ENCODE peak calls at places on chromosomes 1 and 21, in four cellular contexts. M, C, U and D are unnamed samples.

GRCh38 chr1:15258828-15259588 is 12.0 kb downstream of the FHAD1 start:
- DNase-seq in M (no peak), C (no peak), U (no peak), D (no peak)

GRCh38 chr21:38326429-38326828 is 69.6 kb downstream of the KCNJ15 start:
- DNase-seq in M (no peak), C (no peak), U (no peak), D (no peak)

GRCh38 chr1:94329986-94330385 is 88.2 kb upstream of the ABCD3 start:
- DNase-seq in M (peak; percentile 54), C (no peak), U (no peak), D (no peak)

GRCh38 chr1:171422489-171422888 is 62.8 kb upstream of the PRRC2C start:
- DNase-seq in M (peak; percentile 62), C (no peak), U (no peak), D (no peak)

GRCh38 chr1:184485731-184486723 is 99.2 kb downstream of the C1orf21 start:
- DNase-seq in M (peak; percentile 33), C (no peak), U (no peak), D (no peak)

GRCh38 chr1:85846706-85847105 is 138.5 kb upstream of the ZNHIT6 start:
- DNase-seq in M (no peak), C (no peak), U (no peak), D (no peak)

GRCh38 chr1:187237542-187237941 is 408.8 kb downstream of the PLA2G4A start:
- DNase-seq in M (peak; percentile 40), C (no peak), U (no peak), D (no peak)

GRCh38 chr1:227333423-227333822 is 15.1 kb upstream of the CDC42BPA start:
- DNase-seq in M (no peak), C (no peak), U (no peak), D (no peak)

GRCh38 chr1:214259353-214259982 is 21.5 kb upstream of the SMYD2 start:
- DNase-seq in M (peak; percentile 50), C (no peak), U (no peak), D (no peak)

GRCh38 chr1:219805191-219805590 is 123.2 kb downstream of the SLC30A10 start:
- DNase-seq in M (no peak), C (no peak), U (no peak), D (no peak)

GRCh38 chr1:165898837-165899236 is 71.4 kb downstream of the UCK2 start:
- DNase-seq in M (peak; percentile 100), C (no peak), U (no peak), D (no peak)

GRCh38 chr1:181142096-181143043 is 53.9 kb downstream of the IER5 start:
- DNase-seq in M (peak; percentile 89), C (peak; percentile 90), U (peak; percentile 76), D (no peak)

GRCh38 chr1:147721711-147722110 is 38.7 kb downstream of the GJA5 start:
- DNase-seq in M (no peak), C (no peak), U (no peak), D (no peak)

GRCh38 chr1:58529288-58529687 is 17.2 kb downstream of the OMA1 start:
- DNase-seq in M (no peak), C (no peak), U (no peak), D (no peak)

GRCh38 chr1:107443860-107444259 is 303.0 kb downstream of the NTNG1 start:
- DNase-seq in M (no peak), C (no peak), U (no peak), D (no peak)

GRCh38 chr1:223747838-223748335 is 35.5 kb downstream of the CAPN2 start:
- DNase-seq in M (peak; percentile 50), C (no peak), U (no peak), D (no peak)

GRCh38 chr1:25642710-25643109 is 26.1 kb downstream of the MAN1C1 start:
- DNase-seq in M (peak; percentile 70), C (no peak), U (no peak), D (peak; percentile 44)

GRCh38 chr1:24857528-24858133 is 72.4 kb downstream of the RUNX3 start:
- DNase-seq in M (no peak), C (peak; percentile 57), U (no peak), D (no peak)

GRCh38 chr21:45270306-45270821 is 17.3 kb downstream of the POFUT2 start:
- DNase-seq in M (no peak), C (no peak), U (no peak), D (no peak)

GRCh38 chr1:179177182-179177581 is 52.3 kb downstream of the ABL2 start:
- DNase-seq in M (peak; percentile 55), C (no peak), U (no peak), D (no peak)

GRCh38 chr1:196689001-196689400 is 37.2 kb downstream of the CFH start:
- DNase-seq in M (no peak), C (no peak), U (no peak), D (no peak)

GRCh38 chr1:5645929-5646328 is 346.3 kb downstream of the NPHP4 start:
- DNase-seq in M (no peak), C (no peak), U (no peak), D (no peak)

GRCh38 chr1:116311756-116312691 is 61.0 kb upstream of the ATP1A1 start:
- DNase-seq in M (no peak), C (no peak), U (no peak), D (no peak)

GRCh38 chr1:17207966-17208418 is 3.1 kb downstream of the PADI1 start:
- DNase-seq in M (peak; percentile 76), C (peak; percentile 47), U (peak; percentile 17), D (peak; percentile 72)

GRCh38 chr1:174333437-174333836 is 114.3 kb upstream of the GPR52 start:
- DNase-seq in M (no peak), C (no peak), U (no peak), D (no peak)

GRCh38 chr1:32870615-32871363 is at the start of gene FNDC5:
- DNase-seq in M (peak; percentile 11), C (peak; percentile 61), U (no peak), D (no peak)

GRCh38 chr21:43703068-43703880 is 15.7 kb upstream of the PDXK start:
- DNase-seq in M (peak; percentile 68), C (peak; percentile 61), U (no peak), D (no peak)

GRCh38 chr1:93597697-93598096 is 83.9 kb downstream of the BCAR3 start:
- DNase-seq in M (no peak), C (no peak), U (no peak), D (no peak)

GRCh38 chr1:187928288-187928687 is 1099.5 kb downstream of the PLA2G4A start:
- DNase-seq in M (peak; percentile 36), C (no peak), U (peak; percentile 25), D (no peak)

GRCh38 chr1:71738256-71738655 is 544.1 kb downstream of the NEGR1 start:
- DNase-seq in M (no peak), C (no peak), U (no peak), D (no peak)

GRCh38 chr1:72227667-72228066 is 54.7 kb downstream of the NEGR1 start:
- DNase-seq in M (peak; percentile 24), C (no peak), U (no peak), D (no peak)

GRCh38 chr1:26081267-26082019 is 14.0 kb upstream of the TRIM63 start:
- DNase-seq in M (no peak), C (peak; percentile 54), U (no peak), D (no peak)

GRCh38 chr1:40932004-40932403 is 47.5 kb upstream of the CTPS1 start:
- DNase-seq in M (no peak), C (no peak), U (no peak), D (no peak)

GRCh38 chr1:5901150-5901549 is 91.1 kb downstream of the NPHP4 start:
- DNase-seq in M (no peak), C (no peak), U (no peak), D (no peak)

GRCh38 chr1:48851638-48852037 is 74.9 kb upstream of the BEND5 start:
- DNase-seq in M (no peak), C (no peak), U (no peak), D (no peak)

GRCh38 chr1:54922921-54923421 is 36.0 kb upstream of the DHCR24 start:
- DNase-seq in M (no peak), C (no peak), U (no peak), D (no peak)

GRCh38 chr1:18686540-18686939 is 55.9 kb downstream of the PAX7 start:
- DNase-seq in M (no peak), C (no peak), U (no peak), D (no peak)

GRCh38 chr1:18684306-18684705 is 53.7 kb downstream of the PAX7 start:
- DNase-seq in M (no peak), C (no peak), U (no peak), D (no peak)

GRCh38 chr1:18682375-18682774 is 51.7 kb downstream of the PAX7 start:
- DNase-seq in M (no peak), C (no peak), U (no peak), D (no peak)

GRCh38 chr1:18676431-18676830 is 45.8 kb downstream of the PAX7 start:
- DNase-seq in M (no peak), C (no peak), U (no peak), D (no peak)

GRCh38 chr1:18681423-18681835 is 50.8 kb downstream of the PAX7 start:
- DNase-seq in M (peak; percentile 16), C (peak; percentile 79), U (no peak), D (no peak)
- TF ChIP-seq CHD1 in M (no peak), C (no peak), U (no peak), D (no peak)

DNA sequence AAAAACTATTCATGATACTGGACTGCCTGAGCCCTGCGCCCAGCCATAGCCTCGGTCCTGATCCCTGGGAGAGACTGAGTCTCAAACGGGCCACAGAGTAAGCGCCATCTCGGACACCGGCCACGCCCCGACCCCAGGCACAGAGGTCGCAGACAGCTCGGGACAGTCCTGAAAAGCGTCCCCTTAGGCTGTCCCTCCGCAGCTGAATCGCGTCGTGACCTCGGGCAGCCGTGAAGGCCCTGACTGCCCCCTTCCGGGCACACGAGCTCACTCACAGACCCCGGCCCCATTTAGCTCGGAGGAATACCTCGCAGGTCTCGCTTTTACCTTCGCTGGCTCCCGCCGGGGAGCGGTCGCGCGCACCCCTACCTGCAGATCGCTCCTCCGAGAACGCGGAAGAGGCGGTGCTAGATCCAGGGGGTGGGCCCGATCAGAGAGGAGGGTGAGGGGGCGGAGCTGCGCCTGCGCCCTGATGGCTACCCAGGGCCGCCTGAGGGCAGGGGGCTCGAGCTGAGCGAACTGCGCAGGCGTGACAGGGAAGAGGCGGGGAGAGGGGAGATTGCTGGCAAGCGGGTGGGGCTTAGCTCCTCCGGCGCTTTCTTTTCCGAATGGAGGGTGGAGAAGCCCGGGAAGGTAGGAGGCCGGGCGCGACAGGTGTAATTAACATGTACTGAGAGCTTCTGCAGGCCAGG is at the start of gene MKNK1:
- DNase-seq in M (peak; percentile 90), C (peak; percentile 100), U (peak; percentile 97), D (peak; percentile 87)
- TF ChIP-seq CHD1 in M (no peak), C (no peak), U (no peak), D (no peak)

GRCh38 chr1:8867878-8868567 is 10.5 kb downstream of the ENO1 start:
- DNase-seq in M (no peak), C (no peak), U (no peak), D (no peak)
- TF ChIP-seq CHD1 in M (no peak), C (no peak), U (no peak), D (no peak)

DNA sequence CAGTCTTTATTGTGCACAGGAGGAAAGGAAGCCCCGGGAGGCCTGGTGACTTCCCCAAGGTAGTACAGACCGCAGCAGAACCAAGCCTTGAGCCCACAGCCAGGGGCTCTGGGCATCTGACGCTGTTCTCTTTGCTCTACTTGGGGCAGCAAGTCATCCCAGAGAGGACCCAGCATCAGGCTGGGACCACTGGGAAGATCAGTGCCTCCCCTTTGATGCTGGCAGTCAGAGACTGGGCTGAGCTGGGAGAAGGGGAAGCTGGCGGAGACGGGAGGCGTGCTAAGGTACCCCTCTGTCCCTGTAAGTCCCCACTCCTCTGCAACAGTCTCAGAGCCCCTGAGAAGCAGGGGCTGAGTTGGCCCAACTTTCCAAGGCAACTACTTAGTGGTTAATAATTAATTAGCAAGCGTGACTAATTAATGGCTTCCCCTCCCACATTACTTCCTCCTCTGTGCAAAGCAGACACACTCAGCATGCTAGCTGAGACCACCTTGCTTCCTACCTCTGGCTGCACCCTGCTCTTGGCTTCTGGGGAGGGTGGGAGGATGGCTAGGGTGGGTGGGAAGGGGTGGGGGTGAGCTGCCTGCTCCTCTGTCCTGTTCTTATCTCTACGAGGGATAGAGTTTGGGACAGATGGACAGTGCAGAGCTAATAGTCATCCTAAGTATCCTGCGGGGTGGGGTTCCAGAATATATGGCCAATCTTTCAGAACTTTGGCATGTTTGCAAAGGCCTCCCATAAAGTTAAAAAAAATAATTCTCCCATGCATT is 1.3 kb downstream of the INAVA start:
- DNase-seq in M (no peak), C (no peak), U (no peak), D (no peak)
- TF ChIP-seq CHD1 in M (no peak), C (no peak), U (no peak), D (no peak)